ENCODE peak calls at places on chromosome 7, in five cellular contexts. One of them, this sample, is unnamed.

GRCh38 chr7:101950450-101951119 is 133.2 kb downstream of the CUX1 start:
- DNase-seq in neural progenitor cell: peak
- DNase-seq in hepatocyte: peak
- DNase-seq in GM23338: peak
- DNase-seq in GM23248: peak
- DNase-seq in this sample: peak

GRCh38 chr7:80533287-80533686 is 21.4 kb upstream of the GNAT3 start:
- DNase-seq in hepatocyte: no peak
- DNase-seq in GM23338: no peak
- DNase-seq in GM23248: peak
- DNase-seq in neural progenitor cell: peak
- DNase-seq in this sample: no peak

GRCh38 chr7:50640256-50640655 is 75.1 kb upstream of the DDC start:
- DNase-seq in hepatocyte: no peak
- DNase-seq in GM23248: no peak
- DNase-seq in neural progenitor cell: no peak
- DNase-seq in GM23338: no peak
- DNase-seq in this sample: no peak

GRCh38 chr7:100509213-100509612 is 25.5 kb downstream of the NYAP1 start:
- DNase-seq in neural progenitor cell: no peak
- DNase-seq in GM23248: peak
- DNase-seq in GM23338: no peak
- DNase-seq in hepatocyte: peak
- DNase-seq in this sample: no peak

GRCh38 chr7:745431-745980 is 18.4 kb upstream of the PRKAR1B start:
- DNase-seq in GM23338: no peak
- DNase-seq in hepatocyte: no peak
- DNase-seq in neural progenitor cell: no peak
- DNase-seq in GM23248: no peak
- DNase-seq in this sample: no peak

GRCh38 chr7:7772385-7772784 is 54.0 kb upstream of the RPA3 start:
- DNase-seq in GM23338: no peak
- DNase-seq in neural progenitor cell: no peak
- DNase-seq in GM23248: no peak
- DNase-seq in hepatocyte: no peak
- DNase-seq in this sample: no peak

GRCh38 chr7:87106974-87107612 is 45.2 kb upstream of the DMTF1 start:
- DNase-seq in GM23338: no peak
- DNase-seq in hepatocyte: no peak
- DNase-seq in GM23248: no peak
- DNase-seq in neural progenitor cell: no peak
- DNase-seq in this sample: no peak

GRCh38 chr7:150566572-150566971 is 618 bp upstream of the GIMAP4 start:
- DNase-seq in hepatocyte: no peak
- DNase-seq in neural progenitor cell: no peak
- DNase-seq in GM23248: no peak
- DNase-seq in GM23338: no peak
- DNase-seq in this sample: no peak

GRCh38 chr7:73895626-73896025 is 34.7 kb downstream of the TMEM270 start:
- DNase-seq in hepatocyte: no peak
- DNase-seq in GM23338: no peak
- DNase-seq in neural progenitor cell: no peak
- DNase-seq in GM23248: peak
- DNase-seq in this sample: no peak

GRCh38 chr7:73893342-73894101 is 32.6 kb downstream of the TMEM270 start:
- DNase-seq in GM23248: peak
- DNase-seq in neural progenitor cell: no peak
- DNase-seq in hepatocyte: no peak
- DNase-seq in GM23338: no peak
- DNase-seq in this sample: no peak

GRCh38 chr7:73896454-73896853 is 35.5 kb downstream of the TMEM270 start:
- DNase-seq in GM23338: no peak
- DNase-seq in GM23248: peak
- DNase-seq in hepatocyte: no peak
- DNase-seq in neural progenitor cell: no peak
- DNase-seq in this sample: peak

GRCh38 chr7:73892003-73892975 is 31.3 kb downstream of the TMEM270 start:
- DNase-seq in hepatocyte: peak
- DNase-seq in GM23338: no peak
- DNase-seq in GM23248: peak
- DNase-seq in neural progenitor cell: no peak
- DNase-seq in this sample: peak

GRCh38 chr7:73894851-73895441 is 34.0 kb downstream of the TMEM270 start:
- DNase-seq in neural progenitor cell: no peak
- DNase-seq in GM23338: no peak
- DNase-seq in GM23248: peak
- DNase-seq in hepatocyte: no peak
- DNase-seq in this sample: peak
- H3K4me2 ChIP-seq in neural progenitor cell: no peak
- H3K4me2 ChIP-seq in GM23338: no peak
- H3K4me2 ChIP-seq in GM23248: peak
- H3K4me2 ChIP-seq in hepatocyte: no peak
- H3K4me2 ChIP-seq in this sample: peak

GRCh38 chr7:84482476-84482875 is 287.9 kb upstream of the SEMA3A start:
- DNase-seq in hepatocyte: no peak
- DNase-seq in GM23248: no peak
- DNase-seq in neural progenitor cell: no peak
- DNase-seq in GM23338: no peak
- DNase-seq in this sample: no peak
- TF ChIP-seq EZH2 in hepatocyte: no peak
- TF ChIP-seq EZH2 in GM23248: no peak
- TF ChIP-seq EZH2 in neural progenitor cell: no peak
- TF ChIP-seq EZH2 in GM23338: no peak
- TF ChIP-seq EZH2 in this sample: no peak

DNA sequence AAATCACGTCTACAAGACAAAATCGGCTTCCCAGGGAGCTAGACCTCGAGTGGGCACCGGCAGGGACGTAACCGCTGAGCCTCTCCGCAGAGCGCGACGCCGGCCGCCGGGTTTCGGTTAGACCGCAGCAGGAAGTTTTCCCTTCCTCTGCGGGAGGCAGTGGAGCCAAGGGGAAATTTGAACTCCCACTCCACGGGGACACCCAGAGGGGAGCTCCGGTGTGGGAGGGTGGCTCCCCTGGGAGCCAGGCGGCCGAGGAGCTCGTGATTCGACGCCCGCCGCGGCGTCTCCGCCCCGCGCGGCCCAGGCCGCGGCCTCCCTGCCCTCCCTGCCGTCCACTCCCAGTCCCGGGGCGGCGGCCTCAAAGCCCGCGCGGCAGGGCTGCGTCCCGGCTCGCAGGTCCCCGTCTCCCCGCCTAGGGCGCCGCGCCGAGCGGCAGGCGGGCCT is 418 bp downstream of the SYPL1 start:
- DNase-seq in GM23248: peak
- DNase-seq in neural progenitor cell: peak
- DNase-seq in GM23338: peak
- DNase-seq in hepatocyte: peak
- DNase-seq in this sample: peak
- TF ChIP-seq EZH2phosphoT487 in GM23248: no peak
- TF ChIP-seq EZH2phosphoT487 in neural progenitor cell: no peak
- TF ChIP-seq EZH2phosphoT487 in GM23338: no peak
- TF ChIP-seq EZH2phosphoT487 in hepatocyte: no peak
- TF ChIP-seq EZH2phosphoT487 in this sample: no peak

DNA sequence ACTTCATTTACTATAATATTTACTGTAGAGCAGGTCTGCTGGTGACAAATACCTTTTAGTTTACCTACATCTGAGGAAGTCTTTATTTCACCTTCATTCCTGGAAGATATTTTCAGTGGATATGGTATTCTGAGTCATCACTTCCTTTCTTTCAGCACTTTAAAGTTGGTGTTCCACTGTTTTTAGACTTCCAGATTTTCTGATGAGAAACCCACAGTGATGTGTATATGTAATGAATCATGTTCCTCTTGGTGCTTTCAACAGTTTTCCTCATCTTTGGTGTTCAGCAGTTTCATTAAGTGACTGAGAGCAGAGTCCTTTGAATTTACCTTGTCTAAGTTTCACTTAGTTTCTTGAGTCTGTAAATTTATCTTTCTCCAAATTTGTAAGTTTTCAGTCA is 36.4 kb downstream of the COPG2 start:
- DNase-seq in GM23338: no peak
- DNase-seq in neural progenitor cell: no peak
- DNase-seq in GM23248: peak
- DNase-seq in hepatocyte: no peak
- DNase-seq in this sample: peak
- H3K4me2 ChIP-seq in GM23338: no peak
- H3K4me2 ChIP-seq in neural progenitor cell: no peak
- H3K4me2 ChIP-seq in GM23248: no peak
- H3K4me2 ChIP-seq in hepatocyte: no peak
- H3K4me2 ChIP-seq in this sample: peak

GRCh38 chr7:127252380-127252718 is 392 bp downstream of the GRM8 start:
- DNase-seq in GM23338: peak
- DNase-seq in hepatocyte: no peak
- DNase-seq in GM23248: no peak
- DNase-seq in neural progenitor cell: peak
- DNase-seq in this sample: no peak

GRCh38 chr7:127252736-127253288 is at the start of gene GRM8:
- DNase-seq in GM23248: peak
- DNase-seq in hepatocyte: peak
- DNase-seq in neural progenitor cell: peak
- DNase-seq in GM23338: peak
- DNase-seq in this sample: peak

GRCh38 chr7:127251458-127252379 is 1.0 kb downstream of the GRM8 start:
- DNase-seq in hepatocyte: peak
- DNase-seq in neural progenitor cell: peak
- DNase-seq in GM23248: peak
- DNase-seq in GM23338: peak
- DNase-seq in this sample: no peak

GRCh38 chr7:127254163-127254684 is 1.5 kb upstream of the GRM8 start:
- DNase-seq in neural progenitor cell: no peak
- DNase-seq in hepatocyte: no peak
- DNase-seq in GM23338: no peak
- DNase-seq in GM23248: no peak
- DNase-seq in this sample: no peak

DNA sequence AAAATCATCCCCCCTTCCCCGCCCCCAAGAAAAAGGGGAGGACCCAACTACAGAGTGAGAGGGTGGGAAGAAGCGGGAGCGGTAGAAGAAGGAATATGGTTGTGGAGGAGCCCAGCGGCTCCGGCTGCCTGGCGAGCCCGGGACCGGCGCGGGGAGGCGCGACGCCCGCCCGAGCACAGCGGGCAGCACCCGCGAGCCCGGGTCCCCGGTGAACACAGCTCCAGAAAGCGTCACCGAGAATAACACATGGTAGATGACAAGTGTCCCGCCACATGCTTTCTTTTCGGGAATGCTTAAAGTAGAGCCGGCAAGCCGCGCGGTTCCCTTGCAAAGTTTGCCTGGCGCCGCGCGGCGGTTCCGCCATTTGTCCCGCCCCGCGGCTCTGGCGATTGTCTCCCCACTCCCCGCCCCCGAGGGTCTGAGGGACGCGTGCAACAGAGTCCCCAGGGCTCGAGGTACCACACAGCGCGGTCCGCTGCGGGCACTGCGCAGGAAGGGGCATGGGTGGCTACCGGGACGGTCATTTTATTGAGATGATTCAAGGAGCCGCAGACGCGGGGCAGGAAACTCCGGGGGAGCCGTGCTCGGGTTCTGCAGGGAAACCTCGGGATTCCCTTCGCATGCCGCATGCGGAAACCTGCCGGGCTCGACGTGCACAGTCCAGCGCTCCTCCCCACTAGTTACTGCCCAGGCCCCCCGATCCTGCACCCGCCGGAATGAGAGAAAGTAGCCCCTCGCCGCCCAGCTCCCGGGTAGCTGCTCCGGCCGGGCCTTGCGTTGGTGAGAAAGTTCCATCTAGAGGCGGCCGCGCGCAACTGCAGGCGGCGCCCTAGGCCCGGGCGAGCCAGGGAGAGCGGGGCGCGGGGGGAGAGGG is 785 bp upstream of the GRM8 start:
- DNase-seq in GM23338: peak
- DNase-seq in GM23248: peak
- DNase-seq in neural progenitor cell: peak
- DNase-seq in hepatocyte: peak
- DNase-seq in this sample: peak
- TF ChIP-seq EZH2 in GM23338: no peak
- TF ChIP-seq EZH2 in GM23248: no peak
- TF ChIP-seq EZH2 in neural progenitor cell: peak
- TF ChIP-seq EZH2 in hepatocyte: no peak
- TF ChIP-seq EZH2 in this sample: no peak

GRCh38 chr7:36227223-36227622 is 74.2 kb downstream of the EEPD1 start:
- DNase-seq in neural progenitor cell: no peak
- DNase-seq in hepatocyte: peak
- DNase-seq in GM23338: peak
- DNase-seq in GM23248: peak
- DNase-seq in this sample: no peak
- TF ChIP-seq EZH2phosphoT487 in neural progenitor cell: no peak
- TF ChIP-seq EZH2phosphoT487 in hepatocyte: no peak
- TF ChIP-seq EZH2phosphoT487 in GM23338: no peak
- TF ChIP-seq EZH2phosphoT487 in GM23248: no peak
- TF ChIP-seq EZH2phosphoT487 in this sample: no peak

DNA sequence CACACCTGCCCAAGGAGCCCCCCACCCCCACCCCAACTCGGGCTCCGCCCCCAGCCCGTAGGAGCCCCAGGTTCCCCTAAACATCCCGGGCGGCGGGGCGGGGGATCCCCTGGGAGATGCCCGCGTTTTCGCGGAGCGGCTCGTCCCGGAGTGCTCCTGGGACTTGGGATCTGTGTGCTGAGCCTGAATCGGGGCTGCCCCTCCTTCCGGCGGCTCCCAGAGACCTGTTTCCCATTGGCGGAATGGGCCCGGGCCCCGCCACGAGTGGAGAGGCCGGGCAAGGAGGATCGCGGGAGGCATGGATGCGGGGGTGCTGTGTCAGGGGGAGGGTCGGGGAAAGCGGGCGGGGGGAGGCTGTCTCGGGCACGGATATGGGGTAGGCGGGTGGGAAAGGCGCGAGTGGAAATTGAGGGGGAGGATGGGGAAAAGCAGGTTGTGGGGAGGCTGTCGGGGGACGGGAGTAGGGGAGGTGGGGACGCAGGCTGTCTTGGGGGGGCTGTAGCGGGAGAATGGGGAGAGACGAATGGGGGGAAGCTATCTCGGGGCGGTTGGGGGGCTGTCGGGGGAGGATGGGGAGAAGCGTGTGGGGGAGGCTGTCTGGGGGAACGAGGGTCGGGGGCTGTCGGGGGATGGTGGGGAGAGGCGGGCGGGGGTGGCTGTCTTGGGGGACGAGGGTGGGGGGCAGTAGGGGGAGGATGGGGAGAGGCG is 572 bp upstream of the BHLHA15 start:
- DNase-seq in hepatocyte: peak
- DNase-seq in GM23248: peak
- DNase-seq in neural progenitor cell: peak
- DNase-seq in GM23338: peak
- DNase-seq in this sample: no peak
- H3K4me2 ChIP-seq in hepatocyte: peak
- H3K4me2 ChIP-seq in GM23248: peak
- H3K4me2 ChIP-seq in neural progenitor cell: peak
- H3K4me2 ChIP-seq in GM23338: peak
- H3K4me2 ChIP-seq in this sample: peak

GRCh38 chr7:128363261-128363721 is 1.8 kb upstream of the PRRT4 start:
- DNase-seq in hepatocyte: no peak
- DNase-seq in GM23338: no peak
- DNase-seq in GM23248: no peak
- DNase-seq in neural progenitor cell: no peak
- DNase-seq in this sample: no peak
- TF ChIP-seq EZH2 in hepatocyte: no peak
- TF ChIP-seq EZH2 in GM23338: peak
- TF ChIP-seq EZH2 in GM23248: no peak
- TF ChIP-seq EZH2 in neural progenitor cell: no peak
- TF ChIP-seq EZH2 in this sample: no peak

This sample was measured in PC-3.